ENCODE peak calls at places on chromosomes 11 and 22, in eight cellular contexts. One of them, this sample, is unnamed.

GRCh38 chr22:50548046-50548912 is 2.6 kb downstream of the KLHDC7B start:
- DNase-seq in osteocyte: peak; percentile 83
- DNase-seq in HuH-7.5: no peak
- DNase-seq in spleen: peak; percentile 92
- DNase-seq in ovary: no peak
- DNase-seq in NCI-H82: no peak
- DNase-seq in stimulated activated CD4-positive, alpha-beta T cell treated with anti-CD3 and anti-CD28 coated beads, Interleukin-4, amount 100 ng/mL, for 48 hours: no peak
- DNase-seq in anterior cingulate cortex: no peak
- DNase-seq in this sample: no peak

GRCh38 chr22:44458044-44459020 is 39.7 kb downstream of the RTL6 start:
- DNase-seq in osteocyte: peak; percentile 82
- DNase-seq in HuH-7.5: no peak
- DNase-seq in spleen: peak; percentile 70
- DNase-seq in ovary: no peak
- DNase-seq in NCI-H82: no peak
- DNase-seq in stimulated activated CD4-positive, alpha-beta T cell treated with anti-CD3 and anti-CD28 coated beads, Interleukin-4, amount 100 ng/mL, for 48 hours: no peak
- DNase-seq in anterior cingulate cortex: no peak
- DNase-seq in this sample: no peak

GRCh38 chr11:95359756-95360155 is 128.8 kb upstream of the SESN3 start:
- DNase-seq in osteocyte: no peak
- DNase-seq in HuH-7.5: no peak
- DNase-seq in spleen: no peak
- DNase-seq in ovary: no peak
- DNase-seq in NCI-H82: no peak
- DNase-seq in stimulated activated CD4-positive, alpha-beta T cell treated with anti-CD3 and anti-CD28 coated beads, Interleukin-4, amount 100 ng/mL, for 48 hours: no peak
- DNase-seq in anterior cingulate cortex: no peak
- DNase-seq in this sample: no peak

GRCh38 chr11:68690671-68691401 is 6.5 kb downstream of the GAL start:
- DNase-seq in osteocyte: no peak
- DNase-seq in HuH-7.5: no peak
- DNase-seq in spleen: no peak
- DNase-seq in ovary: no peak
- DNase-seq in NCI-H82: no peak
- DNase-seq in stimulated activated CD4-positive, alpha-beta T cell treated with anti-CD3 and anti-CD28 coated beads, Interleukin-4, amount 100 ng/mL, for 48 hours: no peak
- DNase-seq in anterior cingulate cortex: no peak
- DNase-seq in this sample: no peak

GRCh38 chr22:38402204-38402603 is 52.8 kb downstream of the KCNJ4 start:
- DNase-seq in osteocyte: no peak
- DNase-seq in HuH-7.5: no peak
- DNase-seq in spleen: no peak
- DNase-seq in ovary: peak; percentile 31
- DNase-seq in NCI-H82: no peak
- DNase-seq in stimulated activated CD4-positive, alpha-beta T cell treated with anti-CD3 and anti-CD28 coated beads, Interleukin-4, amount 100 ng/mL, for 48 hours: no peak
- DNase-seq in anterior cingulate cortex: no peak
- DNase-seq in this sample: no peak

GRCh38 chr11:13784848-13785247 is 116.4 kb downstream of the FAR1 start:
- DNase-seq in osteocyte: no peak
- DNase-seq in HuH-7.5: no peak
- DNase-seq in spleen: no peak
- DNase-seq in ovary: no peak
- DNase-seq in NCI-H82: no peak
- DNase-seq in stimulated activated CD4-positive, alpha-beta T cell treated with anti-CD3 and anti-CD28 coated beads, Interleukin-4, amount 100 ng/mL, for 48 hours: no peak
- DNase-seq in anterior cingulate cortex: no peak
- DNase-seq in this sample: no peak

GRCh38 chr11:33636104-33636503 is 64.5 kb downstream of the C11orf91 start:
- DNase-seq in osteocyte: no peak
- DNase-seq in HuH-7.5: no peak
- DNase-seq in spleen: no peak
- DNase-seq in ovary: no peak
- DNase-seq in NCI-H82: no peak
- DNase-seq in stimulated activated CD4-positive, alpha-beta T cell treated with anti-CD3 and anti-CD28 coated beads, Interleukin-4, amount 100 ng/mL, for 48 hours: no peak
- DNase-seq in anterior cingulate cortex: no peak
- DNase-seq in this sample: no peak

GRCh38 chr11:48237727-48238126 is 7.2 kb upstream of the OR4X2 start:
- DNase-seq in osteocyte: no peak
- DNase-seq in HuH-7.5: no peak
- DNase-seq in spleen: no peak
- DNase-seq in ovary: no peak
- DNase-seq in NCI-H82: no peak
- DNase-seq in stimulated activated CD4-positive, alpha-beta T cell treated with anti-CD3 and anti-CD28 coated beads, Interleukin-4, amount 100 ng/mL, for 48 hours: no peak
- DNase-seq in anterior cingulate cortex: no peak
- DNase-seq in this sample: no peak

GRCh38 chr11:130427581-130428211 is 713 bp downstream of the ADAMTS8 start:
- DNase-seq in osteocyte: no peak
- DNase-seq in HuH-7.5: no peak
- DNase-seq in spleen: no peak
- DNase-seq in ovary: peak; percentile 49
- DNase-seq in NCI-H82: peak; percentile 74
- DNase-seq in stimulated activated CD4-positive, alpha-beta T cell treated with anti-CD3 and anti-CD28 coated beads, Interleukin-4, amount 100 ng/mL, for 48 hours: no peak
- DNase-seq in anterior cingulate cortex: no peak
- DNase-seq in this sample: no peak

GRCh38 chr11:128666397-128666796 is 27.5 kb upstream of the FLI1 start:
- DNase-seq in osteocyte: no peak
- DNase-seq in HuH-7.5: no peak
- DNase-seq in spleen: no peak
- DNase-seq in ovary: no peak
- DNase-seq in NCI-H82: no peak
- DNase-seq in stimulated activated CD4-positive, alpha-beta T cell treated with anti-CD3 and anti-CD28 coated beads, Interleukin-4, amount 100 ng/mL, for 48 hours: no peak
- DNase-seq in anterior cingulate cortex: no peak
- DNase-seq in this sample: no peak

GRCh38 chr11:69707156-69707555 is 3.3 kb upstream of the FGF19 start:
- DNase-seq in osteocyte: no peak
- DNase-seq in HuH-7.5: no peak
- DNase-seq in spleen: no peak
- DNase-seq in ovary: no peak
- DNase-seq in NCI-H82: peak; percentile 5
- DNase-seq in stimulated activated CD4-positive, alpha-beta T cell treated with anti-CD3 and anti-CD28 coated beads, Interleukin-4, amount 100 ng/mL, for 48 hours: no peak
- DNase-seq in anterior cingulate cortex: no peak
- DNase-seq in this sample: no peak

GRCh38 chr11:21554284-21554683 is 638.6 kb upstream of the ANO5 start:
- DNase-seq in osteocyte: no peak
- DNase-seq in HuH-7.5: no peak
- DNase-seq in spleen: no peak
- DNase-seq in ovary: no peak
- DNase-seq in NCI-H82: no peak
- DNase-seq in stimulated activated CD4-positive, alpha-beta T cell treated with anti-CD3 and anti-CD28 coated beads, Interleukin-4, amount 100 ng/mL, for 48 hours: no peak
- DNase-seq in anterior cingulate cortex: no peak
- DNase-seq in this sample: no peak

GRCh38 chr11:38365274-38365673 is 1767.2 kb upstream of the RAG2 start:
- DNase-seq in osteocyte: no peak
- DNase-seq in HuH-7.5: no peak
- DNase-seq in spleen: no peak
- DNase-seq in ovary: no peak
- DNase-seq in NCI-H82: no peak
- DNase-seq in stimulated activated CD4-positive, alpha-beta T cell treated with anti-CD3 and anti-CD28 coated beads, Interleukin-4, amount 100 ng/mL, for 48 hours: no peak
- DNase-seq in anterior cingulate cortex: no peak
- DNase-seq in this sample: no peak

GRCh38 chr11:4960877-4961276 is 5.4 kb upstream of the OR51A2 start:
- DNase-seq in osteocyte: no peak
- DNase-seq in HuH-7.5: no peak
- DNase-seq in spleen: no peak
- DNase-seq in ovary: no peak
- DNase-seq in NCI-H82: no peak
- DNase-seq in stimulated activated CD4-positive, alpha-beta T cell treated with anti-CD3 and anti-CD28 coated beads, Interleukin-4, amount 100 ng/mL, for 48 hours: no peak
- DNase-seq in anterior cingulate cortex: no peak
- DNase-seq in this sample: no peak

GRCh38 chr11:88363566-88364169 is 26.1 kb upstream of the CTSC start:
- DNase-seq in osteocyte: no peak
- DNase-seq in HuH-7.5: no peak
- DNase-seq in spleen: no peak
- DNase-seq in ovary: no peak
- DNase-seq in NCI-H82: no peak
- DNase-seq in stimulated activated CD4-positive, alpha-beta T cell treated with anti-CD3 and anti-CD28 coated beads, Interleukin-4, amount 100 ng/mL, for 48 hours: no peak
- DNase-seq in anterior cingulate cortex: no peak
- DNase-seq in this sample: no peak

GRCh38 chr11:129637473-129637872 is 178.2 kb upstream of the TMEM45B start:
- DNase-seq in osteocyte: no peak
- DNase-seq in HuH-7.5: no peak
- DNase-seq in spleen: no peak
- DNase-seq in ovary: no peak
- DNase-seq in NCI-H82: no peak
- DNase-seq in stimulated activated CD4-positive, alpha-beta T cell treated with anti-CD3 and anti-CD28 coated beads, Interleukin-4, amount 100 ng/mL, for 48 hours: no peak
- DNase-seq in anterior cingulate cortex: no peak
- DNase-seq in this sample: no peak

GRCh38 chr11:85021066-85021465 is 606.1 kb downstream of the DLG2 start:
- DNase-seq in osteocyte: no peak
- DNase-seq in HuH-7.5: no peak
- DNase-seq in spleen: no peak
- DNase-seq in ovary: no peak
- DNase-seq in NCI-H82: no peak
- DNase-seq in stimulated activated CD4-positive, alpha-beta T cell treated with anti-CD3 and anti-CD28 coated beads, Interleukin-4, amount 100 ng/mL, for 48 hours: no peak
- DNase-seq in anterior cingulate cortex: no peak
- DNase-seq in this sample: no peak